ENCODE peak calls at places on chromosome 19, in six cellular contexts. P is esophagus squamous epithelium; U is heart right ventricle; D is spleen; M is naive thymus-derived CD4-positive, alpha-beta T cell; O is H9. Y is an unnamed sample. For H3K4me1, the result is how much of the 10 kb centered on the place peaks cover.

GRCh38 chr19:42363614-42364346 is 26.3 kb downstream of the CNFN start:
- DNase-seq in D (no peak), P (no peak), M (no peak), U (no peak), O (no peak), Y (no peak)

GRCh38 chr19:2048959-2049740 is 1.9 kb downstream of the MKNK2 start:
- DNase-seq in O (peak), U (no peak), D (peak), M (no peak), P (no peak), Y (no peak)

GRCh38 chr19:20928371-20928770 is 5.3 kb downstream of the ZNF85 start:
- DNase-seq in D (no peak), M (no peak), O (no peak), U (no peak), P (no peak), Y (no peak)

GRCh38 chr19:15283141-15283885 is 49.0 kb downstream of the BRD4 start:
- DNase-seq in M (no peak), O (no peak), P (no peak), D (peak), U (no peak), Y (peak)

GRCh38 chr19:7349961-7350711 is 1.4 kb downstream of the ARHGEF18 start:
- DNase-seq in U (no peak), D (peak), M (no peak), O (no peak), P (no peak), Y (peak)

GRCh38 chr19:15282311-15282705 is 50.0 kb downstream of the BRD4 start:
- DNase-seq in O (no peak), U (no peak), D (peak), P (no peak), M (no peak), Y (no peak)

GRCh38 chr19:31880283-31880682 is 465.1 kb upstream of the ZNF507 start:
- DNase-seq in O (no peak), D (no peak), U (peak), M (no peak), P (no peak), Y (no peak)

GRCh38 chr19:40523322-40524047 is 53.2 kb upstream of the SHKBP1 start:
- DNase-seq in P (no peak), O (peak), M (no peak), U (peak), D (peak), Y (peak)

GRCh38 chr19:1255186-1256161 is 7.1 kb downstream of the MIDN start:
- DNase-seq in U (no peak), M (no peak), O (no peak), P (no peak), D (peak), Y (no peak)

GRCh38 chr19:1574354-1574753 is 6.2 kb upstream of the MEX3D start:
- DNase-seq in P (no peak), U (no peak), O (no peak), D (no peak), M (no peak), Y (no peak)

GRCh38 chr19:780935-781334 is 16.3 kb upstream of the PTBP1 start:
- DNase-seq in U (no peak), D (no peak), O (no peak), M (no peak), P (no peak), Y (no peak)

GRCh38 chr19:19884583-19884982 is 16.2 kb upstream of the ZNF93 start:
- DNase-seq in M (no peak), D (no peak), U (no peak), P (no peak), O (no peak), Y (no peak)

GRCh38 chr19:29806098-29806866 is 5.5 kb upstream of the CCNE1 start:
- DNase-seq in M (no peak), U (peak), D (peak), P (no peak), O (peak), Y (no peak)

GRCh38 chr19:2474232-2475017 is 1.5 kb upstream of the GADD45B start:
- DNase-seq in D (peak), M (peak), P (no peak), U (peak), O (peak), Y (peak)

GRCh38 chr19:51094696-51095279 is 12.1 kb upstream of the KLK14 start:
- DNase-seq in D (no peak), M (no peak), U (no peak), P (no peak), O (peak), Y (no peak)

GRCh38 chr19:55091955-55092354 is 16.3 kb downstream of the EPS8L1 start:
- DNase-seq in U (no peak), O (peak), M (no peak), P (no peak), D (no peak), Y (no peak)

GRCh38 chr19:35352177-35352447 is 4.4 kb downstream of the FFAR1 start:
- DNase-seq in U (no peak), D (no peak), O (no peak), P (no peak), M (no peak), Y (no peak)

GRCh38 chr19:16386619-16387240 is 62.1 kb downstream of the KLF2 start:
- DNase-seq in M (no peak), O (peak), D (peak), P (no peak), U (no peak), Y (no peak)

GRCh38 chr19:42313096-42313839 is at the start of gene TMEM145:
- DNase-seq in U (no peak), M (no peak), D (no peak), O (peak), P (no peak), Y (no peak)

GRCh38 chr19:369876-370275 is 25.3 kb upstream of the MIER2 start:
- DNase-seq in U (no peak), O (no peak), P (no peak), M (no peak), D (peak), Y (peak)

GRCh38 chr19:35123573-35123972 is 8.0 kb downstream of the FXYD3 start:
- DNase-seq in P (no peak), O (no peak), U (no peak), M (no peak), D (no peak), Y (peak)

GRCh38 chr19:47187797-47188196 is 43.2 kb downstream of the BBC3 start:
- DNase-seq in O (no peak), D (no peak), P (no peak), M (no peak), U (no peak), Y (no peak)

GRCh38 chr19:6340493-6341201 is 7.2 kb upstream of the ACER1 start:
- DNase-seq in U (no peak), M (no peak), O (peak), P (no peak), D (no peak), Y (no peak)
- H3K4me1 ChIP-seq in U (under half), M (under half), O (under half), P (under half), D (under half), Y (under half)

DNA sequence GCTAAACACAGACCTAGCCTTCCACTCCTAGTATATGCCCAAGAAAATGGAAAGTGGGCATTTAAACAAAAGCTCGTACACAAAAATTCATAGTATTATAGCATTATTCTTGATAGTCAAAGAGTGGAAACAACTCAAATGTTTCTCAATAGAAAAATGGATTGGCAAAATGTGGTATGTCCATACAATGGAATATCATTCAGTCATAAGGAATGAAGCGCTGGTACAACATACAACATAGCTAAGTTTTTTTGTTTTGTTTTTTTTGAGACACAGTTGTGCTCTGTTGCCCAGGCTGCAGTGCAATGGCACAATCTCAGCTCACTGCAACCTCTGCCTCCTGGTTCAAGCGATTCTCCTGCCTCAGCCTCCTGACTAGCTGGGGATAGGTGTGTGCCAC is 11.9 kb downstream of the ZNF558 start:
- DNase-seq in O (no peak), U (no peak), D (no peak), P (no peak), M (no peak), Y (no peak)
- H3K4me1 ChIP-seq in O (under half), U (under half), D (under half), P (under half), M (under half), Y (under half)

GRCh38 chr19:38702278-38702677 is 42.0 kb downstream of the CAPN12 start:
- DNase-seq in O (no peak), M (no peak), D (no peak), P (no peak), U (no peak), Y (no peak)

GRCh38 chr19:38699647-38700349 is 44.5 kb downstream of the CAPN12 start:
- DNase-seq in P (no peak), U (no peak), M (no peak), D (no peak), O (no peak), Y (no peak)

GRCh38 chr19:38700350-38700932 is 43.8 kb downstream of the CAPN12 start:
- DNase-seq in M (no peak), P (no peak), U (no peak), O (no peak), D (no peak), Y (no peak)

GRCh38 chr19:38700933-38701454 is 43.3 kb downstream of the CAPN12 start:
- DNase-seq in O (no peak), U (no peak), M (no peak), P (no peak), D (no peak), Y (no peak)

GRCh38 chr19:38701455-38702063 is 42.7 kb downstream of the CAPN12 start:
- DNase-seq in D (no peak), M (no peak), P (no peak), U (no peak), O (no peak), Y (no peak)
- H3K4me1 ChIP-seq in D (half or more), M (under half), P (half or more), U (half or more), O (under half), Y (under half)

DNA sequence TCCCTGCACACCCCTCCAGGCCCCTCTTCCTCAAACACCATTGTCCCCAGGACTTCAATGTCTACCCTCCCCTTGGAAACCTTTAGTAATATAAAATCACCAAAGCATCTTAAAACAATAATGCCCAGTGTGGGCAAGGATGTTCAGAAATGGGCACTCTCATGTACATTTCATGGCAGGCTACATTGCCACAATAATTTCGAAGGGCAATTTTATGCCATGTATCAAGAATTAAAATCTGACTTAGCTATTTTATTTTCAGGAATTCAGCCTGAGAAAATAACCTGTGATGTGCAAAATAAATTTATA is 35.8 kb upstream of the IGSF23 start:
- DNase-seq in O (no peak), D (no peak), U (no peak), M (no peak), P (no peak), Y (no peak)
- H3K4me1 ChIP-seq in O (under half), D (under half), U (under half), M (under half), P (under half), Y (under half)

DNA sequence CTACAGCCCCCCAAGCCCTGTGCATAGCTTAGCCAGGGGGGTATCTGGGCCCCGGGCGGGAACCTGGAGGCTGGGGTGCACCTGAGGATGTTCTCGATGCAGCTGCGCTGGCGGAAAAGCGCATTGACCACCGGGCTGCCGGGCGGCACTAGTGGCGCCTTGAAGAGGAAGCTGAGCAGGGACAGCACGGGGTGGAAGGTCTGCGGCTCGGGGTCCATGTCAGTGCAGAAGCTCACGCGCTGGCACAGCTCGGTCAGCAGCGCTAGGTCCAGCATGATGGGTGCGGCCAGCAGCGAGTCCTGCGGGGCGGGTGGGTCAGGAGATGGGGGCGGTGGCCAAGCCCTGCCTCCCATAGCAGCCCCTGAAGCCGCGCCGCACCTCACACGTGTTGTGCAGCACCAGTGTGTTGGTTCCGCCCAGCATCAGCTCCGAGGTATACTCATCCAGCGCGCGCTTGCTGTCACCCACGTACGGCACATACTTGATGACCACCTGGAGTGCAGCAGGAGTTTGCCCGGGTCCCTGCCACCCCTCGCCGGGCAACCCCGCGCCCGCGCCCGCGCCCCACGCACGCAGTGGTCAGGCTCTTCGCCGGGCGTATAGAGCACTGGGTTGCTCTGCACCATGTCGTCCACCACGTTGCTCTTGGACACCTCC is 2.6 kb downstream of the ISYNA1 start:
- DNase-seq in D (peak), U (no peak), O (no peak), P (no peak), M (no peak), Y (no peak)
- H3K4me1 ChIP-seq in D (half or more), U (half or more), O (under half), P (under half), M (under half), Y (under half)

GRCh38 chr19:45784096-45784495 is 1.8 kb upstream of the DMPK start:
- DNase-seq in D (no peak), O (peak), M (no peak), P (no peak), U (no peak), Y (no peak)

GRCh38 chr19:45782162-45782623 is at the start of gene DMPK:
- DNase-seq in M (no peak), U (peak), P (no peak), O (peak), D (no peak), Y (no peak)

GRCh38 chr19:45781282-45782161 is 768 bp downstream of the DMPK start:
- DNase-seq in O (no peak), P (no peak), M (peak), U (no peak), D (no peak), Y (no peak)

GRCh38 chr19:45785097-45785496 is 2.8 kb upstream of the DMPK start:
- DNase-seq in D (no peak), M (no peak), O (no peak), P (no peak), U (no peak), Y (no peak)

GRCh38 chr19:45782820-45783785 is 813 bp upstream of the DMPK start:
- DNase-seq in P (no peak), U (peak), M (no peak), O (peak), D (no peak), Y (peak)
- H3K4me1 ChIP-seq in P (half or more), U (half or more), M (under half), O (under half), D (half or more), Y (under half)

DNA sequence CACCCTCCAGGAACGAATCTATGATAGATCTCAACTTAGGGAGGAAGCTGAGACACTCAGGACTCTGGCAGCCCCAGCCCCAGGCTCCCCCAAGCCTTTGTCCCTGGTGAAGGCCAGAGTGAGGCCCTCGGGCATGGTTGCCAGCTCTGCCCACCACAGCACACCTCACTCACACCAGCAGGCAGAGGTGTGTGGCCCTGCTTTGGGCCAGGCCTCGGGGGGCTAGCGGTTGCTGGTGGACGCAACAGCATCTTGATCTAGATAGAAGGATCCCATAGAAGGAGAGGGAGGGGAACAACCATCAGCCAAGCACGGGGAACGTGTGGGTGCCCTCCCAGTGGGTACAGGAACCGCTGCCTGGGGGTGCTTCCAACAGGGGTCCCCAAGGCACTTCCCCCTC is 36.7 kb downstream of the DNMT1 start:
- DNase-seq in U (no peak), P (no peak), D (no peak), M (no peak), O (no peak), Y (no peak)
- H3K4me1 ChIP-seq in U (under half), P (under half), D (under half), M (under half), O (under half), Y (under half)

GRCh38 chr19:14145381-14145780 is 9.0 kb upstream of the ASF1B start:
- DNase-seq in U (no peak), D (no peak), O (no peak), M (no peak), P (no peak), Y (no peak)

GRCh38 chr19:14149011-14149410 is 12.6 kb upstream of the ASF1B start:
- DNase-seq in U (no peak), O (no peak), D (no peak), P (no peak), M (no peak), Y (no peak)

GRCh38 chr19:14147797-14148605 is 11.6 kb upstream of the ASF1B start:
- DNase-seq in D (peak), M (no peak), P (no peak), U (peak), O (peak), Y (peak)

GRCh38 chr19:14149509-14149994 is 13.2 kb upstream of the ASF1B start:
- DNase-seq in D (peak), O (no peak), U (peak), M (peak), P (no peak), Y (no peak)

DNA sequence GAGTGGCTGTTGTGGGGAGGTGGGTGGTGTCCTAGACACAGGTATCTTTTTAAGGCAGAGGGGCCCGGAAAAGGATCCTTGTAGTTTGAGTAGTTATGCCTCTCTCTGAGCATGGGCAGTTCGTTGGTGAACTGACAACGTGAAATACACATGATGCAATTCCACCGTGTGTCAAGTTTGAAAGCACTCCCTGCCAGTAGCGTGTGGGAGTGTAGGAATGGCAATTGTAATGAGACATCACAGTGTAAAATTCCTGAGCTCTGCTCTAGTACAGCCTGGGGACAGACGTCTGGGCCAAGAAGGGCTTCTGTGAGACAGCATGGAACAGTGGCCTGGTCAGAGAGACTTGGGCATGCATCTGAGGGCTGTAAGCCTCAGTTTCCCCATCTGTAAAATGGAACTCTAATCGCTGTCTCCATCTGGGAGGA is 10.4 kb upstream of the ASF1B start:
- DNase-seq in P (no peak), M (no peak), U (no peak), D (no peak), O (no peak), Y (no peak)
- H3K4me1 ChIP-seq in P (under half), M (under half), U (under half), D (under half), O (under half), Y (under half)

GRCh38 chr19:4390862-4391693 is 9.3 kb downstream of the SH3GL1 start:
- DNase-seq in D (no peak), U (no peak), O (no peak), M (no peak), P (no peak), Y (no peak)

GRCh38 chr19:4391701-4392543 is 8.4 kb downstream of the SH3GL1 start:
- DNase-seq in U (peak), D (peak), P (no peak), M (no peak), O (no peak), Y (no peak)

GRCh38 chr19:4389064-4389375 is 11.3 kb downstream of the SH3GL1 start:
- DNase-seq in M (no peak), D (no peak), P (no peak), U (no peak), O (no peak), Y (no peak)

GRCh38 chr19:4389511-4390016 is 10.8 kb downstream of the SH3GL1 start:
- DNase-seq in O (no peak), P (no peak), D (peak), M (no peak), U (no peak), Y (no peak)

DNA sequence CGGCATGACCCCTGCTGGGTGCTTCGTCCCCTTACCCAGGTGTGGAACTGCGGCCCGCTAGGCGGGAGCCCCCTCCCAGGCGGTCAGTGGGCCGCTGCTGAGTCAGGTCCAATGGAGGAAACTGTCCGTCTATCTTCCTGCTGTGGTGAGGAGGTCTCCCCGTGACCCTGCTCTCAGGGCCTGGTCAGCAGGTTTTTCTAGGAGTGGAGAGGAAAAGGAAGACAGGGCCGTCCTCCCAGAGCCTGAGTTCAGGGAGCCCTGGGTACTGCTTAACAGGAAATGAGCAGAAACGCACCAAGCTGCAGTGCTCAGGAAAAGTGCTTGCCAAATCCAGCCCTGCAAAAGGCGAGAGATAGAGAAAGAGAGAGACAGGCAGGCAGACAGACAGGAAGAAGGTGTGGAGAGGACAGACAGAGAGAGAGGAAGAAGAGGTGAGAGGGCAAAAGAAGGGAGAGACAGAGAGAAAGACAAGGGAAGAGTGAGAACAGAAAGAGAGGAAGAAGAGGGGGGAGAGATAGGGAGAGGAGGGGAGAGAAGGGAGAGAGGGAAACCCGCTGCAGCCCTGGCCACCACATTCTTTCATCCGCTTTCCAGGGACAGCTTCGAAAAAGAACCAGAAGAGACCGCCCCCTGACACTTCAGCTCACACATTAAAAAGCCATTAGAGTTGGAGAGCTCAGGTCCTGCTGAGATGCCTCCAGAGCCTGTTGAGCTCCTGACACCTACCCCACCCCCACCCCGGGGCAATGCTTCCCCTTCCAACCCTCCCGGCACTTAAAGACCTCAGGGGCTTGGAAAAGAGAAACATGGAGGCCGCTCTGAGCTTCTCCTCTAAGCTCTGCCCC is 10.1 kb downstream of the SH3GL1 start:
- DNase-seq in M (no peak), P (no peak), D (peak), U (peak), O (peak), Y (no peak)
- H3K4me1 ChIP-seq in M (under half), P (half or more), D (half or more), U (half or more), O (under half), Y (half or more)